ENCODE peak calls at places on chromosomes 12 and 14, in four cellular contexts. Y is epithelial cell of esophagus; G is fibroblast of lung; M is CD4-positive, alpha-beta T cell. D is an unnamed sample.
A peak's percentile ranks its signal among the peaks of the same experiment; 100 is the strongest.

GRCh38 chr12:66011731-66012130 is 118.8 kb downstream of the LLPH start:
- DNase-seq in Y (no peak), G (no peak), M (no peak), D (no peak)

GRCh38 chr12:45273717-45274271 is 57.9 kb downstream of the ANO6 start:
- DNase-seq in Y (peak; percentile 94), G (peak; percentile 89), M (no peak), D (no peak)

GRCh38 chr14:69948311-69948710 is 69.1 kb downstream of the SMOC1 start:
- DNase-seq in Y (no peak), G (no peak), M (no peak), D (no peak)

GRCh38 chr14:92973798-92974372 is 50.9 kb downstream of the CHGA start:
- DNase-seq in Y (no peak), G (no peak), M (no peak), D (no peak)

GRCh38 chr14:93045965-93046695 is 69.6 kb downstream of the ITPK1 start:
- DNase-seq in Y (no peak), G (peak; percentile 63), M (no peak), D (no peak)

GRCh38 chr12:71726548-71726947 is 28.1 kb upstream of the RAB21 start:
- DNase-seq in Y (no peak), G (no peak), M (no peak), D (no peak)

GRCh38 chr12:127063339-127064090 is 1203.5 kb upstream of the TMEM132C start:
- DNase-seq in Y (peak; percentile 47), G (no peak), M (no peak), D (no peak)

GRCh38 chr12:132025526-132025925 is 75.8 kb downstream of the EP400 start:
- DNase-seq in Y (no peak), G (no peak), M (no peak), D (no peak)

GRCh38 chr12:76545486-76545885 is 14.1 kb downstream of the OSBPL8 start:
- DNase-seq in Y (no peak), G (no peak), M (no peak), D (no peak)

GRCh38 chr12:130978785-130979184 is 25.1 kb downstream of the ADGRD1 start:
- DNase-seq in Y (no peak), G (no peak), M (no peak), D (no peak)

GRCh38 chr12:55072093-55072492 is 52.3 kb downstream of the NEUROD4 start:
- DNase-seq in Y (peak; percentile 63), G (peak; percentile 3), M (peak; percentile 81), D (no peak)

GRCh38 chr14:79304279-79304678 is 907.0 kb downstream of the DIO2 start:
- DNase-seq in Y (no peak), G (no peak), M (no peak), D (no peak)

GRCh38 chr14:52175982-52176502 is 91.5 kb upstream of the PTGDR start:
- DNase-seq in Y (no peak), G (no peak), M (no peak), D (no peak)

GRCh38 chr12:91606662-91607377 is 424.2 kb upstream of the DCN start:
- DNase-seq in Y (no peak), G (no peak), M (no peak), D (no peak)

GRCh38 chr14:53167602-53168328 is 14.6 kb upstream of the DDHD1 start:
- DNase-seq in Y (no peak), G (peak; percentile 87), M (no peak), D (no peak)

GRCh38 chr14:36952702-36953101 is 219.7 kb downstream of the SLC25A21 start:
- DNase-seq in Y (peak; percentile 93), G (no peak), M (no peak), D (no peak)

GRCh38 chr12:108711486-108712163 is 19.7 kb downstream of the CORO1C start:
- DNase-seq in Y (no peak), G (no peak), M (no peak), D (no peak)

GRCh38 chr14:89787525-89787924 is 167.0 kb downstream of the EFCAB11 start:
- DNase-seq in Y (peak; percentile 33), G (no peak), M (no peak), D (no peak)

GRCh38 chr14:90624228-90624627 is 192.0 kb downstream of the TTC7B start:
- DNase-seq in Y (peak; percentile 71), G (no peak), M (no peak), D (no peak)

GRCh38 chr14:65170768-65171251 is 68.5 kb upstream of the MAX start:
- DNase-seq in Y (peak; percentile 55), G (peak; percentile 75), M (peak; percentile 42), D (peak; percentile 50)

GRCh38 chr12:123050331-123050809 is 69.9 kb downstream of the ARL6IP4 start:
- DNase-seq in Y (peak; percentile 70), G (no peak), M (no peak), D (no peak)

GRCh38 chr14:104750658-104751057 is 2.3 kb upstream of the SIVA1 start:
- DNase-seq in Y (no peak), G (no peak), M (no peak), D (no peak)

GRCh38 chr12:27703720-27704452 is 6.7 kb upstream of the MRPS35 start:
- DNase-seq in Y (peak; percentile 92), G (peak; percentile 97), M (peak; percentile 58), D (peak; percentile 78)

GRCh38 chr12:70400124-70400523 is 34.0 kb downstream of the KCNMB4 start:
- DNase-seq in Y (no peak), G (no peak), M (no peak), D (no peak)

GRCh38 chr12:53265783-53266182 is 2.3 kb upstream of the ESPL1 start:
- DNase-seq in Y (peak; percentile 49), G (no peak), M (no peak), D (no peak)

GRCh38 chr12:53267309-53268008 is 640 bp upstream of the ESPL1 start:
- DNase-seq in Y (no peak), G (no peak), M (no peak), D (no peak)

GRCh38 chr12:53268637-53269562 is 801 bp downstream of the ESPL1 start:
- DNase-seq in Y (peak; percentile 20), G (peak; percentile 8), M (no peak), D (no peak)

GRCh38 chr12:53268009-53268636 is at the start of gene ESPL1:
- DNase-seq in Y (peak; percentile 71), G (peak; percentile 72), M (peak; percentile 82), D (peak; percentile 71)
- TF ChIP-seq CTCF in Y (no peak), G (peak; percentile 21), M (peak; percentile 36), D (peak; percentile 60)

GRCh38 chr14:73958591-73958990 is 8.5 kb downstream of the COQ6 start:
- DNase-seq in Y (peak; percentile 20), G (no peak), M (no peak), D (no peak)
- TF ChIP-seq CTCF in Y (no peak), G (no peak), M (no peak), D (no peak)

GRCh38 chr14:78196323-78196722 is 26.1 kb downstream of the NRXN3 start:
- DNase-seq in Y (no peak), G (no peak), M (no peak), D (no peak)
- TF ChIP-seq CTCF in Y (no peak), G (no peak), M (no peak), D (no peak)

DNA sequence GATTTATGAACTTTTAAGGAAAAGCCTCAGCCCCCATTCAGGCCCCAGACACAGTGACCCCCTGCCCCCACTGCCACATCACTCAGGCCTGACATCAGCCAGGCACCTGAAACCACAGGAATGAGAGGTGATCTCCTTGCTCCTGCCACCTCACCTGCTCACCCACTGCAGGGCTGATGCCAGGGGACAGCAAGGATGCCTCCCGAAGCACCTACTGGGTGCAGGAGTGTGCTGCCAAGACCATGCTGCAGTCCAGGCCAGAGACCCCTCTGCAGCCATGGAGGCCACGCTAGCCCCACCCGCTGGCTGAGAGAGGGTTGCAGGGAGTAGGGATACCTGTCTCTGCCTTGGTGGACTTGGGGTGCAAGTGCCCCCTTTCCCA is 18.6 kb upstream of the KRT7 start:
- DNase-seq in Y (no peak), G (no peak), M (no peak), D (no peak)
- TF ChIP-seq CTCF in Y (no peak), G (no peak), M (no peak), D (no peak)

GRCh38 chr12:15789215-15790171 is at the start of gene EPS8:
- DNase-seq in Y (peak; percentile 90), G (peak; percentile 91), M (peak; percentile 88), D (peak; percentile 96)
- TF ChIP-seq CTCF in Y (peak; percentile 9), G (no peak), M (no peak), D (peak; percentile 5)

D was measured in neural crest cell.